ENCODE peak calls at places on chromosomes 13 and 19, in four cellular contexts. M is neuronal stem cell, A is mesenchymal stem cell, N is H9. Z is an unnamed sample.

GRCh38 chr13:57630661-57631606 is 610 bp upstream of the PCDH17 start:
- DNase-seq in M (no peak), A (peak), N (peak), Z (no peak)

GRCh38 chr13:113528101-113528797 is 37.7 kb upstream of the DCUN1D2 start:
- DNase-seq in M (no peak), A (no peak), N (no peak), Z (no peak)

GRCh38 chr19:9289231-9289884 is 20.3 kb downstream of the ZNF699 start:
- DNase-seq in M (no peak), A (no peak), N (no peak), Z (no peak)

GRCh38 chr13:94776300-94776699 is 64.0 kb upstream of the SOX21 start:
- DNase-seq in M (no peak), A (no peak), N (no peak), Z (no peak)

GRCh38 chr19:35247526-35248309 is 1.1 kb upstream of the LSR start:
- DNase-seq in M (peak), A (no peak), N (peak), Z (no peak)

GRCh38 chr19:47381653-47382279 is 32.7 kb downstream of the DHX34 start:
- DNase-seq in M (no peak), A (no peak), N (no peak), Z (no peak)

GRCh38 chr13:91397595-91397994 is 826 bp upstream of the GPC5 start:
- DNase-seq in M (no peak), A (no peak), N (no peak), Z (no peak)

GRCh38 chr19:36267061-36267845 is 52.3 kb downstream of the ZNF146 start:
- DNase-seq in M (no peak), A (no peak), N (no peak), Z (no peak)

GRCh38 chr13:59746291-59746962 is 417.3 kb downstream of the DIAPH3 start:
- DNase-seq in M (no peak), A (no peak), N (no peak), Z (peak)

GRCh38 chr19:44851427-44851826 is 5.3 kb downstream of the NECTIN2 start:
- DNase-seq in M (no peak), A (no peak), N (no peak), Z (no peak)

GRCh38 chr19:29311391-29311790 is 98.4 kb upstream of the UQCRFS1 start:
- DNase-seq in M (no peak), A (no peak), N (peak), Z (no peak)

GRCh38 chr19:39147480-39147879 is 21.9 kb downstream of the PAK4 start:
- DNase-seq in M (no peak), A (no peak), N (no peak), Z (no peak)

GRCh38 chr13:87954116-87954515 is 282.9 kb downstream of the SLITRK5 start:
- DNase-seq in M (no peak), A (peak), N (no peak), Z (no peak)

GRCh38 chr19:38142176-38143035 is 81.6 kb downstream of the DPF1 start:
- DNase-seq in M (peak), A (peak), N (peak), Z (peak)

GRCh38 chr13:34513526-34513925 is 428.5 kb upstream of the NBEA start:
- DNase-seq in M (no peak), A (no peak), N (no peak), Z (no peak)

GRCh38 chr13:108733141-108733540 is 103.7 kb downstream of the MYO16 start:
- DNase-seq in M (no peak), A (no peak), N (no peak), Z (no peak)

GRCh38 chr19:33134571-33135041 is 2.7 kb downstream of the WDR88 start:
- DNase-seq in M (no peak), A (no peak), N (peak), Z (no peak)

GRCh38 chr13:34011552-34012085 is 193.7 kb downstream of the RFC3 start:
- DNase-seq in M (no peak), A (no peak), N (no peak), Z (no peak)

GRCh38 chr19:31252476-31252875 is 96.8 kb downstream of the TSHZ3 start:
- DNase-seq in M (no peak), A (no peak), N (no peak), Z (no peak)

GRCh38 chr19:55175117-55175867 is 4.8 kb downstream of the SYT5 start:
- DNase-seq in M (no peak), A (no peak), N (peak), Z (no peak)

GRCh38 chr13:74063533-74064100 is 70.6 kb downstream of the KLF12 start:
- DNase-seq in M (no peak), A (no peak), N (no peak), Z (no peak)

GRCh38 chr19:10643166-10643967 is 10.8 kb upstream of the ILF3 start:
- DNase-seq in M (no peak), A (no peak), N (peak), Z (no peak)

GRCh38 chr19:10643968-10644290 is 10.2 kb upstream of the ILF3 start:
- DNase-seq in M (no peak), A (no peak), N (no peak), Z (no peak)

GRCh38 chr19:10646781-10647180 is 7.4 kb upstream of the ILF3 start:
- DNase-seq in M (no peak), A (no peak), N (no peak), Z (no peak)

GRCh38 chr19:10642473-10642872 is 11.7 kb upstream of the ILF3 start:
- DNase-seq in M (no peak), A (no peak), N (no peak), Z (no peak)

GRCh38 chr19:10644351-10645007 is 9.7 kb upstream of the ILF3 start:
- DNase-seq in M (peak), A (peak), N (peak), Z (peak)
- H3K14ac ChIP-seq in M (peak), A (no peak), N (no peak), Z (no peak)

GRCh38 chr19:46346821-46347571 is at the start of gene PPP5C:
- DNase-seq in M (peak), A (peak), N (peak), Z (peak)
- H3K14ac ChIP-seq in M (peak), A (no peak), N (peak), Z (peak)

DNA sequence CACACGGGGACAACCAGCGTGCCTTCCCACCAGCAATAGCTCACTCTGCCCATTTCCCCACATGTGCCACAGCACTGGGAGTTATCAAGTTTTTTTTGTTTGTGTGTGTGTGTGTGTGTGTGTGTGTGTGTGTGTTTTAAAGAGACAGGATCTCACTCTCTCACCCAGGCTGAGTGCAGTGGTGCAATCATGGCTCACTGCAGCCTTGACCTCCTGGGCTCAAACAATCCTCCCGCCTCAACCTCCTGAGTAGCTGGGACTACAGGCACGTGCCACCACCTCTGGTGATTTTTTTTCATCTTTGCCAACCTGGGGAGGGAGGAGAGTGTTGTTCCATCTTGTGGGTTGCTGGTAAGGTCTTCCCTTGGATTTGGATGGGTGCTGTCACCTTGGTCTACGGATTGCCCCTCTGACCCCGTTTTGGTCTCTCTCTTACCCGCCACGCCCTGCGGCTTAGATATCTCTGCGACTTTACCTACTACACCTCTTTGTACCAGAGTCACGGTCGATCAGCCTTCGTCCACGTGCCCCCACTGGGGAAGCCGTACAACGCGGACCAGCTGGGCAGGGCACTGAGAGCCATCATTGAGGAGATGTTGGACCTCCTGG is 22.6 kb downstream of the PGPEP1 start:
- DNase-seq in M (no peak), A (no peak), N (no peak), Z (no peak)
- H3K14ac ChIP-seq in M (no peak), A (no peak), N (no peak), Z (peak)

GRCh38 chr19:48446579-48446978 is 796 bp downstream of the GRWD1 start:
- DNase-seq in M (no peak), A (no peak), N (no peak), Z (no peak)

GRCh38 chr19:48444129-48444932 is 1.5 kb upstream of the GRWD1 start:
- DNase-seq in M (no peak), A (no peak), N (peak), Z (no peak)

GRCh38 chr19:48444933-48445194 is 919 bp upstream of the GRWD1 start:
- DNase-seq in M (no peak), A (peak), N (no peak), Z (no peak)

GRCh38 chr19:48445606-48446481 is at the start of gene GRWD1:
- DNase-seq in M (peak), A (peak), N (peak), Z (peak)

DNA sequence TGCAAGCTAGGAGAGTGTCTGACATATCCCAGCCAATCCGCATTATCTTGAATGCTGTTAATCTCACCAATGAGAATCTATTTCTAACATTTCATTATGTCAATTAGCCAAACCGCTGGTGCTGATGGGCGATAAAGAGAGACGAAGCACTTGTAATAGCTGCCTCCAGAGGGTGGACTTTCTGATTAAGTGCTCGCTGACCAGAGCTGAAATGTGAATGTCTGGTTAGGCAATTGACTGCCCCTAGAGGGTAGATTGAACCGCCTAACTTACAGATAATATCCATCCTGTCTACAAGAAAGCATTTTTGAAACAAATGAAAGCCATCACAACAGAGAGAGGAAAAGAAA is 552 bp upstream of the GRWD1 start:
- DNase-seq in M (no peak), A (peak), N (peak), Z (peak)
- H3K14ac ChIP-seq in M (no peak), A (no peak), N (no peak), Z (peak)

DNA sequence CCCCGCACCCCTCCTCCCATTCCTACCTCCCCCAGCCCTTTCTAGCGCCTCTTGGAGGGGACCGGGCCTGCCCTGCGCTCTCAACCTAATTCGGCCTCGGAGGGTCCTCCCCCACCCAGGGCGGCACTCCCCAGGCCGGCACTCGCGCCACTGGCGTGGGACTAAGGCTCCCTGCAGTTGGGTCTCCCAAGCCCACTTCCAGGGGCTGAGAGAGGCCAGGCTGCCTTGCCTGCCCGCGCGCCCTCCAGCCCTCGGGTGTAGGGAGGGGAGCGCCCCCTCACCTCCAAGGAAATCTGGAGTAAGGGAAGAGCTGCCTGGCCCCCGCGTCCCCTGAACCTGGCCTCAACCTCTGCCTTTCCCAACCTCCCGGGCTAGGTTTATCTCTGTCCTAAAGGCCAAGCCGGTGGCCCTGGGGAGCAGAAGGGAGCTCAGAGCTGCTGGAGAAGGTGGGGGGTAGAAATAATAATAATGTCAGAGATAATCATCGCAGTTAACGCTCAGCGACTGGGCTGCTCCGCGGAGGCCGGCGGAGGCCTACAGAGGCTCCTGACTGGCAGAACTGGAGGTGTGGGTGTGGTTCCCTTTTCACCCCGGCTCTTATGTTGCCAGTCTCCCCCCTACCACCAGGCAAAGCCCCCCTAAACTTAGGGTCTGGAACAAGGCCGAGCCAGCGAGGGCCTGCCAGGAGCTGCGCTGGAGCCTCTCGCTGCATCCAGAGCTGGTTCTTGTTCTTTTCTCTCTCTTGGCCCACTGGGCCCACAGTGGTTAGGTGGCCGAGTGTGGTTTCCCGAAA is 9.6 kb downstream of the ZIC2 start:
- DNase-seq in M (peak), A (no peak), N (peak), Z (no peak)
- H3K14ac ChIP-seq in M (peak), A (no peak), N (peak), Z (no peak)

DNA sequence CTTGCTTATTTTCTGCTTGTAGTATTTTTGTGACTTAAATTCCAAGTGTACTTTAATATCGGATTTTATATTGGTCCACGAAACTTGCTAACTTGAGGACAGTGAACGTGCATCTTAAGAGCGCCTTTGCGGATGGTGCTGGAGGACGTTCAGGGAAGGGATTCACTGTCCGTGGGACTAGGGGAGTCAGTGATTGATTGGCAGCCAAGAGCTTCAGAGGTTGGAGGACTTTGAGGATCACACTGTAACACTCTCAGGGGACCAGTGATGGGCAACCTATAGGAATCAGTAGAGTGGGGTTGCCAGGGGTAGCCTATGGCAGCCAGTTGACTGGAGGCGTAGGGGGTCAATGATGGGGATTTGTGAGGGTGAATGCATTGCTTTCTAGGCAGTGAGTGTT is 516 bp downstream of the ZNF175 start:
- DNase-seq in M (no peak), A (peak), N (no peak), Z (peak)
- H3K14ac ChIP-seq in M (no peak), A (no peak), N (no peak), Z (peak)

DNA sequence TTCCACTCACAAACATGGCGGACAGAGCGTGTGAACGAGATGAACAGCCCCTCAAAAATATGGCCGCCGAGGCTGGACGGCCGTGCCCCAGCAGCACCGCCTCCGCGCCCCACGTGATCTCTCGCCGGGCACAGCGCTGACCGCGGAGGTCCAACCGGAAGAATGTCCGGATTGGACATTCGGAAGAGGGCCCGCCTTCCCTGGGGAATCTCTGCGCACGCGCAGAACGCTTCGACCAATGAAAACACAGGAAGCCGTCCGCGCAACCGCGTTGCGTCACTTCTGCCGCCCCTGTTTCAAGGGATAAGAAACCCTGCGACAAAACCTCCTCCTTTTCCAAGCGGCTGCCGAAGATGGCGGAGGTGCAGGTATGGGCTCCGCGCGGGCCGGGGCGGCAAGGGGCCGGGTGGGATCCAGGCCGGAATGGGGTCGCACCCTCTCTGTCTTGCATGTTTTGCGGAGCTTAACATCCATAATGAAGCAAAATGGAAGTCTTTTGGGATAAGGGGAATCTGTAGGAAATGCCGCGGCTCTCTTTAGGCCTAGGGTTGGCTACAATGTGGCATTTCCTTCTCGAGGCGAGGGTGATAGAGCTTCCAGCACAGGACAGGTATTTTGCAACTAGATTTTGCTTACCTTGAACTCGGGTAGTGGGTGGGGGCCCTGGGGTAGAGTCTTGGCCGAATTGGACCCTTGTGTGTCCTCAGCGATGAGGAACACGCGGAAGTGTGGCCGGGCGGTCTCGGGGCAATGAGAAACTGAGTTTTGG is at the start of gene RPL13A:
- DNase-seq in M (peak), A (peak), N (peak), Z (peak)
- H3K14ac ChIP-seq in M (peak), A (no peak), N (peak), Z (peak)

GRCh38 chr13:54383604-54384003 is 1355.0 kb downstream of the OLFM4 start:
- DNase-seq in M (no peak), A (no peak), N (no peak), Z (no peak)
- H3K14ac ChIP-seq in M (no peak), A (no peak), N (no peak), Z (no peak)

DNA sequence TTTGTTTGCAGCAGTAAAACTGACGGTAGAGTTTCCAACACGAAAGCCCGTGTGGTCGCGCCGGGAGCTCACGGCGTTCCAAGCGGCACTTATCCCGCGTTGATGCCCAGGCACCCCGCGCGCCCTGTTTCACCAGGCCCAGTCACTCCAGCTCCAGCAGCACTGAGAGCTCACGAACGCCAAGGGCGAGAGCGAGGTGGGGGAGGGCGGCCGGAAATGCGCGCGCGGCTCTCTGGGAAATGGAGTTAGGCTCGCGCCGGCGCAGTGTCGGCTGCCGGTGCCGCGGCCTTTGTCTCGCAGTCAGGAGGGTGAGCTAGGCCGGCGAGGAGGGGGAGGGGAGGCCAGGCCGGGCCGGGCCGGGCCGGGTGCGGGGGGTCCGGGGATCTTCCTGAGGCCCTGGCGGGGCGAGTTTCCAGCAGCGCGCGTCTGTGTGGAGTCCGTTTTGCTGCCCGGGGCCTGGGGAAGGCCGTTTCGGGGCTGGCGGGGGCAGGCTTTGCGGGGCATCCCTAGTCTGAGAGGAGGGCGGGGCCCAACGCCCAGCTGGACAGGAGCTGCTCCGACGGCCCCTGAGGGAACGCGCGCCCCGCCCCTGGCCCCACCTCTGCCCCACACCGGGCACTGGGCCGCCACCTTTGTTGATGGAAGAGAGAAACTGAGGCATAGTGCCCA is at the start of gene ZNF135:
- DNase-seq in M (peak), A (peak), N (peak), Z (peak)
- H3K14ac ChIP-seq in M (peak), A (peak), N (peak), Z (no peak)

GRCh38 chr13:97017322-97017721 is 23.0 kb upstream of the OXGR1 start:
- DNase-seq in M (no peak), A (no peak), N (no peak), Z (no peak)

GRCh38 chr13:97020194-97020593 is 25.9 kb upstream of the OXGR1 start:
- DNase-seq in M (no peak), A (no peak), N (no peak), Z (no peak)

GRCh38 chr13:97018029-97018819 is 23.9 kb upstream of the OXGR1 start:
- DNase-seq in M (no peak), A (peak), N (peak), Z (peak)

GRCh38 chr13:97020689-97021240 is 26.5 kb upstream of the OXGR1 start:
- DNase-seq in M (no peak), A (no peak), N (no peak), Z (no peak)

GRCh38 chr13:97021241-97021640 is 27.0 kb upstream of the OXGR1 start:
- DNase-seq in M (no peak), A (no peak), N (no peak), Z (no peak)
- H3K14ac ChIP-seq in M (no peak), A (no peak), N (no peak), Z (no peak)